ENCODE peak calls at places on chromosomes 16 and 17, in six cellular contexts. F, L, G, N, X and Z are unnamed samples.
A peak's percentile ranks its signal among the peaks of the same experiment; 100 is the strongest.

GRCh38 chr16:19644877-19645276 is 73.2 kb downstream of the KNOP1 start:
- DNase-seq in X (no peak), F (no peak), N (no peak), L (peak; percentile 14), G (peak; percentile 1), Z (no peak)

GRCh38 chr17:79779661-79780365 is 1.9 kb downstream of the CBX2 start:
- DNase-seq in N (no peak), F (no peak), X (no peak), L (no peak), G (no peak), Z (peak; percentile 59)

GRCh38 chr17:17737938-17738894 is 57.0 kb downstream of the RAI1 start:
- DNase-seq in F (no peak), L (no peak), G (peak; percentile 40), N (no peak), X (peak; percentile 76), Z (no peak)

GRCh38 chr17:39694593-39694992 is 5.3 kb upstream of the ERBB2 start:
- DNase-seq in L (no peak), X (no peak), G (no peak), N (no peak), F (no peak), Z (no peak)

GRCh38 chr17:1931759-1932579 is 93.2 kb downstream of the RTN4RL1 start:
- DNase-seq in L (peak; percentile 7), N (no peak), X (peak; percentile 85), F (peak; percentile 83), G (no peak), Z (no peak)

GRCh38 chr17:18326039-18326438 is 10.9 kb downstream of the SMCR8 start:
- DNase-seq in G (no peak), N (no peak), L (no peak), X (no peak), F (no peak), Z (no peak)

GRCh38 chr16:86584726-86585721 is 6.7 kb downstream of the FOXL1 start:
- DNase-seq in G (no peak), F (no peak), L (no peak), N (no peak), X (no peak), Z (no peak)

GRCh38 chr17:33725675-33726271 is 432.7 kb upstream of the ASIC2 start:
- DNase-seq in L (peak; percentile 17), F (peak; percentile 57), N (peak; percentile 36), X (peak; percentile 84), G (peak; percentile 12), Z (peak; percentile 9)

GRCh38 chr17:57859601-57860413 is 10.0 kb upstream of the MRPS23 start:
- DNase-seq in L (no peak), X (no peak), N (no peak), F (no peak), G (no peak), Z (no peak)

GRCh38 chr17:62110923-62111484 is 45.9 kb upstream of the MED13 start:
- DNase-seq in X (no peak), L (no peak), F (no peak), N (no peak), G (no peak), Z (no peak)

GRCh38 chr16:61792194-61792904 is 243.9 kb downstream of the CDH8 start:
- DNase-seq in N (no peak), X (no peak), F (no peak), L (no peak), G (peak; percentile 74), Z (peak; percentile 27)

GRCh38 chr17:72266099-72266852 is 145.5 kb downstream of the SOX9 start:
- DNase-seq in N (no peak), L (no peak), X (no peak), F (no peak), G (no peak), Z (no peak)

GRCh38 chr17:75457047-75457654 is 716 bp downstream of the TMEM94 start:
- DNase-seq in N (no peak), F (no peak), G (peak; percentile 64), L (peak; percentile 45), X (peak; percentile 87), Z (no peak)

GRCh38 chr17:74797824-74798223 is 21.7 kb upstream of the NAT9 start:
- DNase-seq in N (no peak), L (no peak), F (no peak), X (no peak), G (peak; percentile 9), Z (no peak)

GRCh38 chr17:15233022-15233805 is 31.9 kb downstream of the PMP22 start:
- DNase-seq in G (peak; percentile 59), F (no peak), L (peak; percentile 75), N (no peak), X (peak; percentile 71), Z (peak; percentile 95)

GRCh38 chr17:7060165-7060890 is 16.4 kb upstream of the SLC16A11 start:
- DNase-seq in N (no peak), G (peak; percentile 47), L (peak; percentile 69), X (no peak), F (no peak), Z (no peak)

GRCh38 chr16:27238016-27238587 is 30.5 kb downstream of the NSMCE1 start:
- DNase-seq in L (no peak), N (no peak), G (no peak), X (no peak), F (no peak), Z (no peak)

GRCh38 chr16:59593256-59593655 is 859.1 kb upstream of the GOT2 start:
- DNase-seq in F (no peak), N (no peak), G (peak; percentile 48), X (no peak), L (peak; percentile 86), Z (no peak)

GRCh38 chr17:5832886-5833285 is 237.3 kb upstream of the WSCD1 start:
- DNase-seq in N (no peak), F (peak; percentile 15), G (peak; percentile 84), X (peak; percentile 29), L (peak; percentile 83), Z (peak; percentile 38)

GRCh38 chr16:2212362-2213324 is 2.0 kb upstream of the BRICD5 start:
- DNase-seq in N (no peak), L (no peak), F (no peak), G (no peak), X (no peak), Z (peak; percentile 97)

GRCh38 chr17:51135956-51136355 is 15.3 kb upstream of the SPAG9 start:
- DNase-seq in N (no peak), G (no peak), X (no peak), L (no peak), F (no peak), Z (no peak)

GRCh38 chr16:88059701-88060386 is 108.6 kb downstream of the BANP start:
- DNase-seq in G (no peak), X (no peak), F (no peak), L (no peak), N (no peak), Z (no peak)

GRCh38 chr17:60077672-60078519 is 825 bp downstream of the HEATR6 start:
- DNase-seq in X (no peak), L (no peak), N (no peak), F (no peak), G (peak; percentile 77), Z (peak; percentile 55)

GRCh38 chr17:29273924-29274323 is 20.0 kb downstream of the NUFIP2 start:
- DNase-seq in G (no peak), X (no peak), L (no peak), F (no peak), N (no peak), Z (no peak)

DNA sequence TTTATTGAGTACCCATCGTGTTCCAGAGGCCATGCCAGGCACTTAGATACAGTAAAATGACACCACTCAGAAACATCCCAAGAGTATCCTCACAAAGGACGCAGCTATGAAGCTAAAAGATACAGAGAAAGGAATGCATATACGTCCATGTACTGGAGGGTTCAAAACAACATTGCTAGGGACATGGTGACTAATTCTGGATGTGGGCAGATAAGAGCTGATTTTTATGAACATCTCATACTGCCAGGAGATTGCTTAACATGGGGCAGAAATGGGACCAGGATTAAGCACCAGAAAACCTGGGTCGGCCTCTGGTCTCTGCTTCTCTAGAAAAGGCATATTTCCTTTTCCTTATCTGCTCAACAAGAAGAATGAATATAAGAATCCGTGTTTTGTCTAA is 15.4 kb upstream of the CCL5 start:
- DNase-seq in L (peak; percentile 29), X (no peak), G (peak; percentile 44), N (no peak), F (no peak), Z (peak; percentile 78)
- H4K91ac ChIP-seq in L (no peak overlapping the region), X (no peak overlapping the region), G (no peak overlapping the region), N (no peak overlapping the region), F (no peak overlapping the region), Z (no peak overlapping the region)

DNA sequence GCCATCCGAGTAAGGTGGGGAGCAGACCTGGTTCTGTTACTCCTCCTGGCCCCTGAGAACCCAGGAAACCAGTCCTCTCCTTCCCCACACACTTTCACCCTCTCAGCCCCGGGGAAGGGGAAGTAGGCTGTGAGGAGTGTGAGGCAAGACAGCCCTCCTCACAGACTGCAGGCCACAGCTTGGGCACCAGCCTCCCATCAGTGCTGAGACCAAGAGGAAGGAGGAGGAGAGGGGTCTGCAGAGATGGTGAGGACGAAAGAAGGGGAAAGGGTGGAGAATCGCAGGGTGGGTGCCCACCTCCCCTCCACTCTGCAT is 7.0 kb downstream of the G6PC3 start:
- DNase-seq in L (no peak), F (no peak), G (no peak), X (peak; percentile 24), N (no peak), Z (no peak)
- H4K91ac ChIP-seq in L (peak overlapping the region; percentile 21), F (no peak overlapping the region), G (no peak overlapping the region), X (no peak overlapping the region), N (no peak overlapping the region), Z (no peak overlapping the region)

GRCh38 chr17:37834168-37834567 is 89.3 kb upstream of the HNF1B start:
- DNase-seq in X (no peak), G (no peak), N (no peak), L (no peak), F (no peak), Z (no peak)

GRCh38 chr17:37833237-37833859 is 88.5 kb upstream of the HNF1B start:
- DNase-seq in L (no peak), N (no peak), X (no peak), G (no peak), F (no peak), Z (no peak)

GRCh38 chr17:37838276-37838675 is 85.9 kb upstream of the TBC1D3K start:
- DNase-seq in X (no peak), F (no peak), L (no peak), N (no peak), G (no peak), Z (no peak)

GRCh38 chr17:37839196-37839978 is 84.8 kb upstream of the TBC1D3K start:
- DNase-seq in G (no peak), L (no peak), X (no peak), N (no peak), F (no peak), Z (no peak)

GRCh38 chr17:37836593-37836992 is 87.6 kb upstream of the TBC1D3K start:
- DNase-seq in N (no peak), G (no peak), X (no peak), L (no peak), F (no peak), Z (no peak)
- H4K91ac ChIP-seq in N (no peak overlapping the region), G (no peak overlapping the region), X (no peak overlapping the region), L (no peak overlapping the region), F (no peak overlapping the region), Z (no peak overlapping the region)

GRCh38 chr16:12538667-12539081 is 265.0 kb downstream of the CPPED1 start:
- DNase-seq in G (peak; percentile 24), N (no peak), F (no peak), X (no peak), L (no peak), Z (no peak)

GRCh38 chr16:12541672-12542071 is 262.0 kb downstream of the CPPED1 start:
- DNase-seq in G (no peak), L (no peak), N (no peak), F (no peak), X (no peak), Z (no peak)

GRCh38 chr16:12539185-12539929 is 264.3 kb downstream of the CPPED1 start:
- DNase-seq in G (peak; percentile 87), F (no peak), X (no peak), L (peak; percentile 80), N (no peak), Z (no peak)

GRCh38 chr16:12542818-12543699 is 260.6 kb downstream of the CPPED1 start:
- DNase-seq in X (no peak), N (no peak), L (no peak), F (no peak), G (no peak), Z (no peak)

GRCh38 chr16:12540290-12540689 is 263.4 kb downstream of the CPPED1 start:
- DNase-seq in G (no peak), L (no peak), F (no peak), N (no peak), X (no peak), Z (no peak)
- H4K91ac ChIP-seq in G (no peak overlapping the region), L (no peak overlapping the region), F (no peak overlapping the region), N (no peak overlapping the region), X (no peak overlapping the region), Z (no peak overlapping the region)